ENCODE peak calls at places on chromosomes 16 and 17, in five cellular contexts. One of them, this sample, is unnamed.

GRCh38 chr16:57358527-57359095 is at the start of gene CCL22:
- DNase-seq in AG09319: no peak
- DNase-seq in Calu3: no peak
- DNase-seq in stomach: peak
- DNase-seq in neural progenitor cell: no peak
- DNase-seq in this sample: no peak

GRCh38 chr16:71479420-71479819 is 9.7 kb downstream of the ZNF19 start:
- DNase-seq in neural progenitor cell: peak
- DNase-seq in stomach: no peak
- DNase-seq in Calu3: peak
- DNase-seq in AG09319: no peak
- DNase-seq in this sample: peak

GRCh38 chr16:3120435-3120834 is 8.0 kb downstream of the ZNF205 start:
- DNase-seq in AG09319: no peak
- DNase-seq in stomach: no peak
- DNase-seq in neural progenitor cell: no peak
- DNase-seq in Calu3: no peak
- DNase-seq in this sample: no peak

GRCh38 chr16:71347146-71347545 is 11.4 kb upstream of the CALB2 start:
- DNase-seq in neural progenitor cell: no peak
- DNase-seq in Calu3: no peak
- DNase-seq in stomach: no peak
- DNase-seq in AG09319: no peak
- DNase-seq in this sample: no peak

GRCh38 chr17:78737332-78737731 is 44.7 kb downstream of the CYTH1 start:
- DNase-seq in stomach: no peak
- DNase-seq in Calu3: no peak
- DNase-seq in AG09319: no peak
- DNase-seq in neural progenitor cell: no peak
- DNase-seq in this sample: peak

GRCh38 chr17:8041249-8041928 is 2.5 kb downstream of the ALOX15B start:
- DNase-seq in Calu3: peak
- DNase-seq in AG09319: peak
- DNase-seq in stomach: peak
- DNase-seq in neural progenitor cell: peak
- DNase-seq in this sample: peak

GRCh38 chr17:28178800-28179199 is 136.3 kb downstream of the NLK start:
- DNase-seq in stomach: no peak
- DNase-seq in AG09319: no peak
- DNase-seq in Calu3: no peak
- DNase-seq in neural progenitor cell: no peak
- DNase-seq in this sample: no peak

GRCh38 chr17:7703584-7704574 is 1.1 kb upstream of the EFNB3 start:
- DNase-seq in AG09319: no peak
- DNase-seq in stomach: peak
- DNase-seq in neural progenitor cell: peak
- DNase-seq in Calu3: no peak
- DNase-seq in this sample: peak

GRCh38 chr17:39012725-39013124 is 45.5 kb upstream of the FBXO47 start:
- DNase-seq in neural progenitor cell: no peak
- DNase-seq in AG09319: no peak
- DNase-seq in stomach: no peak
- DNase-seq in Calu3: no peak
- DNase-seq in this sample: no peak

GRCh38 chr17:8496081-8496480 is 60.4 kb downstream of the NDEL1 start:
- DNase-seq in neural progenitor cell: no peak
- DNase-seq in AG09319: no peak
- DNase-seq in Calu3: no peak
- DNase-seq in stomach: no peak
- DNase-seq in this sample: no peak

GRCh38 chr17:48002920-48003685 is 32.2 kb downstream of the CDK5RAP3 start:
- DNase-seq in AG09319: no peak
- DNase-seq in Calu3: no peak
- DNase-seq in neural progenitor cell: peak
- DNase-seq in stomach: no peak
- DNase-seq in this sample: peak

GRCh38 chr17:7558544-7559306 is at the start of gene TNFSF13:
- DNase-seq in neural progenitor cell: no peak
- DNase-seq in AG09319: no peak
- DNase-seq in Calu3: peak
- DNase-seq in stomach: peak
- DNase-seq in this sample: no peak

GRCh38 chr17:75645889-75646625 is 12.8 kb downstream of the SMIM5 start:
- DNase-seq in Calu3: peak
- DNase-seq in stomach: peak
- DNase-seq in neural progenitor cell: no peak
- DNase-seq in AG09319: no peak
- DNase-seq in this sample: no peak

GRCh38 chr17:50346313-50347086 is 574 bp downstream of the XYLT2 start:
- DNase-seq in stomach: peak
- DNase-seq in AG09319: no peak
- DNase-seq in Calu3: peak
- DNase-seq in neural progenitor cell: peak
- DNase-seq in this sample: no peak

GRCh38 chr17:45784293-45784582 is at the start of gene CRHR1:
- DNase-seq in AG09319: no peak
- DNase-seq in neural progenitor cell: peak
- DNase-seq in Calu3: no peak
- DNase-seq in stomach: no peak
- DNase-seq in this sample: no peak

GRCh38 chr17:27244481-27245223 is 49.3 kb upstream of the WSB1 start:
- DNase-seq in Calu3: peak
- DNase-seq in AG09319: peak
- DNase-seq in stomach: no peak
- DNase-seq in neural progenitor cell: peak
- DNase-seq in this sample: peak

GRCh38 chr16:19513377-19514053 is 8.4 kb downstream of the GDE1 start:
- DNase-seq in neural progenitor cell: no peak
- DNase-seq in AG09319: no peak
- DNase-seq in stomach: no peak
- DNase-seq in Calu3: no peak
- DNase-seq in this sample: no peak

GRCh38 chr16:85774811-85775210 is 23.9 kb upstream of the C16orf74 start:
- DNase-seq in AG09319: no peak
- DNase-seq in neural progenitor cell: no peak
- DNase-seq in stomach: no peak
- DNase-seq in Calu3: no peak
- DNase-seq in this sample: no peak

GRCh38 chr17:3471599-3471998 is at the start of gene SPATA22:
- DNase-seq in stomach: no peak
- DNase-seq in Calu3: no peak
- DNase-seq in neural progenitor cell: no peak
- DNase-seq in AG09319: no peak
- DNase-seq in this sample: no peak

GRCh38 chr16:1414532-1415265 is at the start of gene UNKL:
- DNase-seq in Calu3: peak
- DNase-seq in neural progenitor cell: peak
- DNase-seq in AG09319: no peak
- DNase-seq in stomach: peak
- DNase-seq in this sample: peak

GRCh38 chr17:50184611-50185398 is 16.6 kb downstream of the COL1A1 start:
- DNase-seq in stomach: no peak
- DNase-seq in Calu3: no peak
- DNase-seq in neural progenitor cell: peak
- DNase-seq in AG09319: no peak
- DNase-seq in this sample: no peak

GRCh38 chr17:66698270-66698669 is 136.6 kb upstream of the CACNG5 start:
- DNase-seq in AG09319: no peak
- DNase-seq in stomach: no peak
- DNase-seq in neural progenitor cell: no peak
- DNase-seq in Calu3: no peak
- DNase-seq in this sample: no peak

GRCh38 chr16:19705131-19705501 is 12.9 kb downstream of the KNOP1 start:
- DNase-seq in Calu3: no peak
- DNase-seq in neural progenitor cell: no peak
- DNase-seq in stomach: no peak
- DNase-seq in AG09319: no peak
- DNase-seq in this sample: no peak

DNA sequence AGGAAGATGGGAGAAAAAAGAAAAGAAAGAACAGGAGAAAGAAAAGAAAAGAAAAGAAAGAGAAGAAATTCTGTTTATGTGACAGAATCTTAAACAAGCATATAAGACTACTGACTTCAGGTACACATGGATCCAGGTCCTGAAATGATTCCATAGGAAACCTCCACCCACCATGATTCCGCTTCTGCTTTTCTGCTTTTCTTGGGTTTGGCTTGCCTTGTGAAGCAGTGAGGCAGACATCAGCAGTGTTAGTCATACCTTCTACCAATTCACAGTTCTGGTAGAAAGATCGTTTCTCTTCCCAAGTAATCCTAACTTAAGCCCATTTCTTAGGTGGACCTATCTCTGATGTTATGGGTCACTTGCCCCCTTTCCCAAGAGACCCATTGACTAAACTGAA is 660.1 kb upstream of the RBFOX1 start:
- DNase-seq in neural progenitor cell: no peak
- DNase-seq in Calu3: no peak
- DNase-seq in stomach: no peak
- DNase-seq in AG09319: no peak
- DNase-seq in this sample: no peak
- TF ChIP-seq CTCF in neural progenitor cell: no peak
- TF ChIP-seq CTCF in Calu3: no peak
- TF ChIP-seq CTCF in stomach: no peak
- TF ChIP-seq CTCF in AG09319: no peak
- TF ChIP-seq CTCF in this sample: no peak

GRCh38 chr16:7270006-7270405 is 62.6 kb upstream of the RBFOX1 start:
- DNase-seq in AG09319: no peak
- DNase-seq in stomach: no peak
- DNase-seq in neural progenitor cell: no peak
- DNase-seq in Calu3: no peak
- DNase-seq in this sample: no peak

GRCh38 chr16:7270823-7271222 is 61.8 kb upstream of the RBFOX1 start:
- DNase-seq in neural progenitor cell: no peak
- DNase-seq in Calu3: no peak
- DNase-seq in stomach: no peak
- DNase-seq in AG09319: no peak
- DNase-seq in this sample: no peak

GRCh38 chr16:7272567-7273158 is 60.0 kb upstream of the RBFOX1 start:
- DNase-seq in Calu3: no peak
- DNase-seq in neural progenitor cell: no peak
- DNase-seq in AG09319: no peak
- DNase-seq in stomach: no peak
- DNase-seq in this sample: no peak

DNA sequence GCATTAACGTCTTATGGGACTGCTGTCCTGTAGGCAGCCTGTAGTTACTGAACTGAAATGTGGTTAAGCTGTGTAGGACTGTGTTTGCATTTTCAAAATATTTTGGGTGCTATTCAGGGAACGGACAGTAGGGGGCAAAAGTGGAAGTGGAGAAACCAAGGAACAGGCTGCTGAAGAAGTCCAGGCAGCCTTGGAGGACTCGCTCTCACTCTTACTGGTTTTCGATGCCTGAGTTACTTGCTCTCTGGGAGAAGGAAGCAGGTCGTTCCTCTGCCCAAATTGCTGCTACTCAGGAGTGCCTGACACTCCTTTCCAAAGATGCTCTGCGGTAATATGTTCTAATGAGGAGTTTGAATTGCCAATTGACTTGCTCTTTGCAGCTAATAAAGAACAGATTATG is 64.5 kb upstream of the RBFOX1 start:
- DNase-seq in neural progenitor cell: peak
- DNase-seq in AG09319: no peak
- DNase-seq in Calu3: peak
- DNase-seq in stomach: no peak
- DNase-seq in this sample: peak
- TF ChIP-seq CTCF in neural progenitor cell: peak
- TF ChIP-seq CTCF in AG09319: no peak
- TF ChIP-seq CTCF in Calu3: no peak
- TF ChIP-seq CTCF in stomach: no peak
- TF ChIP-seq CTCF in this sample: peak

DNA sequence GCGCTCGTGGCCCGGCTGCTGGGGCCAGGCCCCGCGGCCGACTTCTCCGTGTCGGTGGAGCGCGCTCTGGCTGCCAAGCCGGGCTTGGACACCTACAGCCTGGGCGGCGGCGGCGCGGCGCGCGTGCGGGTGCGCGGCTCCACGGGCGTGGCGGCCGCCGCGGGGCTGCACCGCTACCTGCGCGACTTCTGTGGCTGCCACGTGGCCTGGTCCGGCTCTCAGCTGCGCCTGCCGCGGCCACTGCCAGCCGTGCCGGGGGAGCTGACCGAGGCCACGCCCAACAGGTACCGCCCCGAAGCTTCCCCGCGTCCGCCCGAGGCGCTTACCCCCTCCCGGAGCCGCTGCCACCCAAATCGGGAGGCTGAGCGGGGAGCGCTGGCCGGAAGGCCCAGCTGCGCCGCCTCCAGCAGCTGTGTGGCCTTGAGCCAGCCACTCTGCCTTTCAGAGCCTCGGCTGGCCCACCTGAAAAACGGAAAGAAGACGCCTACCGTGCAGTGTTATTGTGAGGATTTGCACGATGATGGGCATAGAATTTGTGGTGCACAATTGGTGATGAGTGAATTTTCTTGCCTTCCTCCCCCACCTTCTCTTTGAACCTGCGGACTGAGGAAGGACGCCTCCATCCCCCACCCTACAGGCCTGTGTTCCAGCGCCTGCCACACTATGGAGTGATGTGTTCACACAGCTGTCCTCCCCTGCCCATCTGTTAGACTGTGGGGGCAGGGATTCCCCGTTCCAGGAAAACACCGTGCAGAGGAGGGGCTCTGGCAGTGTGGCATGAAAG is 523 bp downstream of the NAGLU start:
- DNase-seq in Calu3: peak
- DNase-seq in AG09319: no peak
- DNase-seq in neural progenitor cell: peak
- DNase-seq in stomach: peak
- DNase-seq in this sample: peak
- TF ChIP-seq CTCF in Calu3: no peak
- TF ChIP-seq CTCF in AG09319: no peak
- TF ChIP-seq CTCF in neural progenitor cell: no peak
- TF ChIP-seq CTCF in stomach: no peak
- TF ChIP-seq CTCF in this sample: no peak

DNA sequence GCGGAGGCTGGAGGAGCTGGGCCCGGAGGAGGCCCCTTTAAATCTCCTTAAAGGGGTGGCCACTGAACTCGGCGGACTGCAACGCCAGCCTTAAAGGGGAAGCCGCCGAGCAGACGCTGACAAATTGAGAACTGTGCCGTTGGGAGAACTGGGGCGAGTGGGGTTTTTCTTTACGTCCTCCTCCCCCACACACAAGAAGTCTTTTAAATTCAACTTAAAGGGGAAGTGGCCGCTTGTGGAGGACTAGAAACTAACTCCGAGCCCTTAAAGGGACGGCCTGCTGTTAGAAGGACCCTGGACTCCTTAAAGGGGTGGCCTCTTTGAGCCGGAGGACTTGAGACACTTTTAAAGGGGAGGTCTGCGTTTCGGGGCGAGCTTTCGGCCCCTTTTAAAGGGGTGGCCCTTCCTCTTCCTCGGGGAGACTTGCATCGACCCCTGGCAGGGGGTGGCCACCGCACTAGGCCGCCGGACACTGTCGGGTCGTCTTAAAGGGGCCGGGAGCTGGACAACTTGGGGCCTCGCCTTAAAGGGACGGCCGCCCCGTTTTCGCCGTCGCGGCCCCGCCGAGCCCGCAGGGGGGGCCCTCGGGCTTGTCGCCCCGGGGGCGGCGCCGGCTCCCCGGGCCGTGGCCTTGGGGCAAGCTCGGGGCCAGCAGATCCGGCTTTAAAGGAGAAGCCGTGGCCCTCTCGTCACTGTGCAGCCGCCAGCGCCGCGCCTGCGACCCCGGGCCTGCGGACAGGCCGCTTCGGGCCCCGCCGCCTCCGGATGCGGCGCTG is 688 bp downstream of the FBRS start:
- DNase-seq in AG09319: peak
- DNase-seq in Calu3: peak
- DNase-seq in stomach: peak
- DNase-seq in neural progenitor cell: peak
- DNase-seq in this sample: peak
- TF ChIP-seq CTCF in AG09319: no peak
- TF ChIP-seq CTCF in Calu3: peak
- TF ChIP-seq CTCF in stomach: no peak
- TF ChIP-seq CTCF in neural progenitor cell: peak
- TF ChIP-seq CTCF in this sample: peak